ENCODE peak calls at places on chromosomes 1 and 21, in four cellular contexts. One of them, this sample, is unnamed.

GRCh38 chr21:42671778-42672593 is 18.6 kb downstream of the PDE9A start:
- DNase-seq in EH: no peak
- DNase-seq in fibroblast of villous mesenchyme: no peak
- DNase-seq in MV-4-11: no peak
- DNase-seq in this sample: no peak

GRCh38 chr1:242826706-242827336 is 302.3 kb upstream of the PLD5 start:
- DNase-seq in MV-4-11: no peak
- DNase-seq in EH: no peak
- DNase-seq in fibroblast of villous mesenchyme: no peak
- DNase-seq in this sample: no peak

GRCh38 chr1:33494929-33495328 is 22.5 kb downstream of the ZSCAN20 start:
- DNase-seq in EH: no peak
- DNase-seq in fibroblast of villous mesenchyme: peak
- DNase-seq in MV-4-11: no peak
- DNase-seq in this sample: no peak

GRCh38 chr21:42561742-42562141 is 48.1 kb downstream of the SLC37A1 start:
- DNase-seq in fibroblast of villous mesenchyme: no peak
- DNase-seq in EH: no peak
- DNase-seq in MV-4-11: peak
- DNase-seq in this sample: no peak

GRCh38 chr1:27600500-27601175 is 3.3 kb downstream of the AHDC1 start:
- DNase-seq in fibroblast of villous mesenchyme: no peak
- DNase-seq in MV-4-11: no peak
- DNase-seq in EH: peak
- DNase-seq in this sample: no peak

GRCh38 chr21:35360870-35361570 is 311.9 kb upstream of the RUNX1 start:
- DNase-seq in fibroblast of villous mesenchyme: no peak
- DNase-seq in EH: no peak
- DNase-seq in MV-4-11: no peak
- DNase-seq in this sample: no peak

GRCh38 chr1:15956150-15956549 is 19.8 kb downstream of the ZBTB17 start:
- DNase-seq in MV-4-11: peak
- DNase-seq in fibroblast of villous mesenchyme: peak
- DNase-seq in EH: peak
- DNase-seq in this sample: no peak

GRCh38 chr1:226986496-226987178 is 46.5 kb downstream of the COQ8A start:
- DNase-seq in EH: no peak
- DNase-seq in fibroblast of villous mesenchyme: no peak
- DNase-seq in MV-4-11: peak
- DNase-seq in this sample: no peak

GRCh38 chr1:54486864-54487263 is 61.2 kb upstream of the ACOT11 start:
- DNase-seq in MV-4-11: no peak
- DNase-seq in EH: no peak
- DNase-seq in fibroblast of villous mesenchyme: no peak
- DNase-seq in this sample: no peak

GRCh38 chr1:198493324-198493723 is 47.2 kb downstream of the ATP6V1G3 start:
- DNase-seq in MV-4-11: no peak
- DNase-seq in fibroblast of villous mesenchyme: no peak
- DNase-seq in EH: peak
- DNase-seq in this sample: no peak

GRCh38 chr1:68010094-68010493 is 40.3 kb downstream of the DIRAS3 start:
- DNase-seq in fibroblast of villous mesenchyme: peak
- DNase-seq in MV-4-11: no peak
- DNase-seq in EH: peak
- DNase-seq in this sample: no peak

GRCh38 chr1:196277860-196278259 is 330.4 kb downstream of the KCNT2 start:
- DNase-seq in EH: no peak
- DNase-seq in fibroblast of villous mesenchyme: no peak
- DNase-seq in MV-4-11: no peak
- DNase-seq in this sample: no peak

GRCh38 chr1:8903908-8904650 is 25.6 kb upstream of the ENO1 start:
- DNase-seq in MV-4-11: peak
- DNase-seq in EH: peak
- DNase-seq in fibroblast of villous mesenchyme: peak
- DNase-seq in this sample: no peak

GRCh38 chr1:93565496-93566221 is 116.0 kb downstream of the BCAR3 start:
- DNase-seq in MV-4-11: no peak
- DNase-seq in EH: peak
- DNase-seq in fibroblast of villous mesenchyme: no peak
- DNase-seq in this sample: no peak

GRCh38 chr21:36694041-36694515 is 4.8 kb upstream of the SIM2 start:
- DNase-seq in fibroblast of villous mesenchyme: no peak
- DNase-seq in EH: no peak
- DNase-seq in MV-4-11: no peak
- DNase-seq in this sample: no peak

GRCh38 chr1:29688477-29689365 is 452.4 kb downstream of the PTPRU start:
- DNase-seq in MV-4-11: no peak
- DNase-seq in EH: peak
- DNase-seq in fibroblast of villous mesenchyme: peak
- DNase-seq in this sample: no peak

GRCh38 chr1:201561195-201561564 is 22.3 kb downstream of the NAV1 start:
- DNase-seq in fibroblast of villous mesenchyme: peak
- DNase-seq in EH: no peak
- DNase-seq in MV-4-11: peak
- DNase-seq in this sample: no peak

GRCh38 chr1:218436997-218437396 is 91.9 kb downstream of the TGFB2 start:
- DNase-seq in EH: no peak
- DNase-seq in MV-4-11: no peak
- DNase-seq in fibroblast of villous mesenchyme: no peak
- DNase-seq in this sample: no peak

GRCh38 chr1:207565546-207566468 is 69.8 kb downstream of the CR1 start:
- DNase-seq in EH: peak
- DNase-seq in MV-4-11: no peak
- DNase-seq in fibroblast of villous mesenchyme: peak
- DNase-seq in this sample: no peak

GRCh38 chr1:235083589-235084323 is 44.9 kb downstream of the TOMM20 start:
- DNase-seq in MV-4-11: peak
- DNase-seq in fibroblast of villous mesenchyme: peak
- DNase-seq in EH: peak
- DNase-seq in this sample: peak

GRCh38 chr1:156963621-156964020 is 43.2 kb downstream of the LRRC71 start:
- DNase-seq in EH: peak
- DNase-seq in MV-4-11: peak
- DNase-seq in fibroblast of villous mesenchyme: peak
- DNase-seq in this sample: no peak

GRCh38 chr1:193408782-193409293 is 222.4 kb upstream of the B3GALT2 start:
- DNase-seq in fibroblast of villous mesenchyme: peak
- DNase-seq in MV-4-11: no peak
- DNase-seq in EH: peak
- DNase-seq in this sample: no peak

GRCh38 chr1:8426996-8427395 is 109.1 kb downstream of the SLC45A1 start:
- DNase-seq in MV-4-11: no peak
- DNase-seq in fibroblast of villous mesenchyme: no peak
- DNase-seq in EH: no peak
- DNase-seq in this sample: no peak

GRCh38 chr1:21319447-21320407 is 29.5 kb upstream of the ECE1 start:
- DNase-seq in fibroblast of villous mesenchyme: peak
- DNase-seq in EH: no peak
- DNase-seq in MV-4-11: no peak
- DNase-seq in this sample: no peak

GRCh38 chr1:24954022-24954421 is 23.9 kb upstream of the RUNX3 start:
- DNase-seq in fibroblast of villous mesenchyme: no peak
- DNase-seq in EH: no peak
- DNase-seq in MV-4-11: no peak
- DNase-seq in this sample: no peak

GRCh38 chr1:236844499-236845271 is 49.6 kb downstream of the MTR start:
- DNase-seq in fibroblast of villous mesenchyme: peak
- DNase-seq in MV-4-11: no peak
- DNase-seq in EH: peak
- DNase-seq in this sample: no peak

GRCh38 chr1:87560137-87560536 is 231.5 kb downstream of the LMO4 start:
- DNase-seq in EH: no peak
- DNase-seq in MV-4-11: no peak
- DNase-seq in fibroblast of villous mesenchyme: no peak
- DNase-seq in this sample: no peak

GRCh38 chr1:30757196-30757949 is at the start of gene LAPTM5:
- DNase-seq in MV-4-11: peak
- DNase-seq in EH: peak
- DNase-seq in fibroblast of villous mesenchyme: peak
- DNase-seq in this sample: peak

This sample was measured in NK-92 treated with Interleukin-12 subunit alpha and Interleukin-12 subunit beta, amount 100 ng/mL, for 24 hours.